ENCODE peak calls at places on chromosomes 16 and 17, in six cellular contexts. F, M, B, O, J and K are unnamed samples.

GRCh38 chr17:21104608-21105007 is 22.2 kb upstream of the DHRS7B start:
- DNase-seq in F (no peak), M (no peak), B (no peak), O (no peak), J (no peak), K (no peak)

GRCh38 chr17:9330903-9331272 is 244.7 kb downstream of the STX8 start:
- DNase-seq in F (no peak), M (no peak), B (no peak), O (peak), J (no peak), K (no peak)

GRCh38 chr17:6046431-6046830 is 23.7 kb upstream of the WSCD1 start:
- DNase-seq in F (no peak), M (no peak), B (no peak), O (no peak), J (no peak), K (no peak)

GRCh38 chr17:1055231-1055630 is 58.3 kb downstream of the TIMM22 start:
- DNase-seq in F (no peak), M (no peak), B (no peak), O (no peak), J (no peak), K (peak)

GRCh38 chr16:1777375-1778199 is 4.7 kb upstream of the MRPS34 start:
- DNase-seq in F (no peak), M (no peak), B (no peak), O (no peak), J (no peak), K (no peak)

GRCh38 chr17:1232786-1233185 is 37.5 kb upstream of the BHLHA9 start:
- DNase-seq in F (no peak), M (no peak), B (no peak), O (no peak), J (no peak), K (no peak)

GRCh38 chr17:79065105-79065670 is 9.4 kb upstream of the ENGASE start:
- DNase-seq in F (peak), M (no peak), B (no peak), O (no peak), J (peak), K (peak)

GRCh38 chr17:60231691-60232090 is 81.9 kb downstream of the CA4 start:
- DNase-seq in F (no peak), M (no peak), B (no peak), O (peak), J (no peak), K (no peak)

GRCh38 chr16:10594312-10594950 is 14.0 kb upstream of the EMP2 start:
- DNase-seq in F (no peak), M (no peak), B (no peak), O (no peak), J (no peak), K (peak)

GRCh38 chr16:51012396-51012795 is 138.7 kb downstream of the SALL1 start:
- DNase-seq in F (peak), M (no peak), B (no peak), O (no peak), J (no peak), K (no peak)

GRCh38 chr16:11389631-11390565 is 44.6 kb downstream of the RMI2 start:
- DNase-seq in F (no peak), M (no peak), B (no peak), O (no peak), J (no peak), K (no peak)

GRCh38 chr17:65550075-65550635 is 11.3 kb downstream of the AXIN2 start:
- DNase-seq in F (peak), M (no peak), B (no peak), O (no peak), J (no peak), K (no peak)

GRCh38 chr17:37273419-37274051 is 102.2 kb upstream of the C17orf78 start:
- DNase-seq in F (peak), M (no peak), B (no peak), O (no peak), J (no peak), K (no peak)

GRCh38 chr17:2101448-2102257 is 46.8 kb downstream of the HIC1 start:
- DNase-seq in F (no peak), M (no peak), B (no peak), O (no peak), J (no peak), K (peak)

GRCh38 chr16:65531475-65531874 is 409.6 kb upstream of the CDH11 start:
- DNase-seq in F (no peak), M (no peak), B (no peak), O (no peak), J (no peak), K (no peak)

GRCh38 chr17:44688675-44689491 is 693 bp downstream of the CCDC43 start:
- DNase-seq in F (no peak), M (no peak), B (no peak), O (no peak), J (no peak), K (no peak)

GRCh38 chr16:83955218-83956130 is 2.4 kb downstream of the OSGIN1 start:
- DNase-seq in F (no peak), M (no peak), B (no peak), O (no peak), J (no peak), K (peak)

GRCh38 chr17:76974721-76975120 is 106.5 kb downstream of the MGAT5B start:
- DNase-seq in F (no peak), M (no peak), B (no peak), O (no peak), J (no peak), K (no peak)

GRCh38 chr17:39754958-39755549 is 17.3 kb downstream of the GRB7 start:
- DNase-seq in F (peak), M (no peak), B (no peak), O (no peak), J (peak), K (no peak)

GRCh38 chr16:88839745-88840588 is 16.8 kb downstream of the GALNS start:
- DNase-seq in F (no peak), M (no peak), B (no peak), O (no peak), J (no peak), K (no peak)

GRCh38 chr17:27559996-27560481 is 70.9 kb upstream of the LGALS9 start:
- DNase-seq in F (no peak), M (no peak), B (no peak), O (peak), J (peak), K (peak)

GRCh38 chr17:50649042-50649908 is 14.6 kb downstream of the ABCC3 start:
- DNase-seq in F (no peak), M (no peak), B (no peak), O (no peak), J (no peak), K (no peak)

GRCh38 chr17:45092932-45093430 is 31.9 kb downstream of the NMT1 start:
- DNase-seq in F (peak), M (peak), B (no peak), O (peak), J (no peak), K (peak)

GRCh38 chr16:85124636-85125346 is 12.5 kb upstream of the CIBAR2 start:
- DNase-seq in F (no peak), M (no peak), B (no peak), O (no peak), J (no peak), K (no peak)

GRCh38 chr17:80673152-80673920 is 128.7 kb downstream of the RPTOR start:
- DNase-seq in F (peak), M (no peak), B (no peak), O (no peak), J (peak), K (no peak)

GRCh38 chr16:2979669-2980226 is 498 bp downstream of the PKMYT1 start:
- DNase-seq in F (no peak), M (no peak), B (no peak), O (no peak), J (peak), K (peak)

GRCh38 chr17:27343294-27343693 is 49.4 kb downstream of the WSB1 start:
- DNase-seq in F (no peak), M (no peak), B (no peak), O (peak), J (no peak), K (no peak)

GRCh38 chr17:3961564-3962047 is 2.6 kb downstream of the ATP2A3 start:
- DNase-seq in F (no peak), M (no peak), B (peak), O (no peak), J (peak), K (peak)

GRCh38 chr17:49548506-49549310 is 27.0 kb upstream of the NXPH3 start:
- DNase-seq in F (peak), M (no peak), B (no peak), O (no peak), J (no peak), K (peak)

GRCh38 chr16:86549076-86549892 is 5.8 kb downstream of the MTHFSD start:
- DNase-seq in F (no peak), M (no peak), B (no peak), O (no peak), J (no peak), K (no peak)

GRCh38 chr17:48625502-48626201 is 506 bp downstream of the HOXB9 start:
- DNase-seq in F (peak), M (no peak), B (no peak), O (no peak), J (no peak), K (peak)

GRCh38 chr17:42685831-42686230 is 3.5 kb downstream of the CNTNAP1 start:
- DNase-seq in F (no peak), M (no peak), B (no peak), O (no peak), J (no peak), K (no peak)

GRCh38 chr17:57636985-57637667 is 108.0 kb downstream of the CCDC182 start:
- DNase-seq in F (no peak), M (no peak), B (no peak), O (no peak), J (no peak), K (no peak)

GRCh38 chr17:82346342-82347300 is 12.4 kb upstream of the TEX19 start:
- DNase-seq in F (no peak), M (no peak), B (no peak), O (no peak), J (no peak), K (peak)

GRCh38 chr17:7932949-7933348 is 943 bp downstream of the CNTROB start:
- DNase-seq in F (peak), M (no peak), B (no peak), O (no peak), J (peak), K (peak)

GRCh38 chr16:80285089-80285488 is 255.7 kb upstream of the DYNLRB2 start:
- DNase-seq in F (no peak), M (no peak), B (no peak), O (no peak), J (no peak), K (no peak)